ENCODE peak calls at places on chromosomes 11 and 22, in four cellular contexts. One of them, this sample, is unnamed.

GRCh38 chr22:31857247-31857646 is 87.1 kb upstream of the YWHAH start:
- DNase-seq in H1: peak; percentile 57
- DNase-seq in GM12878: no peak
- DNase-seq in HepG2: no peak
- DNase-seq in this sample: peak; percentile 65

GRCh38 chr11:12358302-12359188 is 18.8 kb upstream of the PARVA start:
- DNase-seq in H1: no peak
- DNase-seq in GM12878: no peak
- DNase-seq in HepG2: no peak
- DNase-seq in this sample: no peak

GRCh38 chr22:20093437-20093836 is 13.4 kb downstream of the DGCR8 start:
- DNase-seq in H1: no peak
- DNase-seq in GM12878: no peak
- DNase-seq in HepG2: no peak
- DNase-seq in this sample: no peak

GRCh38 chr11:67082071-67082791 is 25.6 kb downstream of the RHOD start:
- DNase-seq in H1: no peak
- DNase-seq in GM12878: no peak
- DNase-seq in HepG2: no peak
- DNase-seq in this sample: no peak

GRCh38 chr22:48753381-48753730 is 1074.3 kb downstream of the BRD1 start:
- DNase-seq in H1: no peak
- DNase-seq in GM12878: no peak
- DNase-seq in HepG2: no peak
- DNase-seq in this sample: no peak

GRCh38 chr11:35862666-35863065 is 81.2 kb upstream of the LDLRAD3 start:
- DNase-seq in H1: no peak
- DNase-seq in GM12878: no peak
- DNase-seq in HepG2: no peak
- DNase-seq in this sample: no peak

GRCh38 chr22:49350441-49351121 is 477.1 kb downstream of the BRD1 start:
- DNase-seq in H1: no peak
- DNase-seq in GM12878: no peak
- DNase-seq in HepG2: no peak
- DNase-seq in this sample: no peak

GRCh38 chr11:123145220-123145619 is 49.8 kb downstream of the CLMP start:
- DNase-seq in H1: no peak
- DNase-seq in GM12878: no peak
- DNase-seq in HepG2: peak; percentile 67
- DNase-seq in this sample: no peak

GRCh38 chr11:109036011-109036410 is 371.1 kb downstream of the DDX10 start:
- DNase-seq in H1: peak; percentile 7
- DNase-seq in GM12878: no peak
- DNase-seq in HepG2: no peak
- DNase-seq in this sample: peak; percentile 44

GRCh38 chr11:57311109-57311936 is 13.4 kb downstream of the TNKS1BP1 start:
- DNase-seq in H1: peak; percentile 83
- DNase-seq in GM12878: peak; percentile 16
- DNase-seq in HepG2: peak; percentile 84
- DNase-seq in this sample: peak; percentile 91

GRCh38 chr11:78384231-78384630 is 33.4 kb downstream of the GAB2 start:
- DNase-seq in H1: no peak
- DNase-seq in GM12878: no peak
- DNase-seq in HepG2: no peak
- DNase-seq in this sample: no peak

GRCh38 chr22:46346680-46347405 is 11.3 kb downstream of the TRMU start:
- DNase-seq in H1: no peak
- DNase-seq in GM12878: no peak
- DNase-seq in HepG2: no peak
- DNase-seq in this sample: no peak

GRCh38 chr11:67251841-67252240 is 14.4 kb upstream of the GRK2 start:
- DNase-seq in H1: no peak
- DNase-seq in GM12878: no peak
- DNase-seq in HepG2: no peak
- DNase-seq in this sample: no peak

GRCh38 chr11:104199041-104199440 is 35.1 kb upstream of the PDGFD start:
- DNase-seq in H1: no peak
- DNase-seq in GM12878: no peak
- DNase-seq in HepG2: no peak
- DNase-seq in this sample: no peak

GRCh38 chr11:66409226-66409625 is 11.6 kb upstream of the NPAS4 start:
- DNase-seq in H1: no peak
- DNase-seq in GM12878: no peak
- DNase-seq in HepG2: no peak
- DNase-seq in this sample: no peak

GRCh38 chr11:59216654-59217640 is 4.2 kb upstream of the MPEG1 start:
- DNase-seq in H1: no peak
- DNase-seq in GM12878: peak; percentile 99
- DNase-seq in HepG2: no peak
- DNase-seq in this sample: no peak

GRCh38 chr11:38839076-38839475 is 2241.0 kb upstream of the RAG2 start:
- DNase-seq in H1: no peak
- DNase-seq in GM12878: no peak
- DNase-seq in HepG2: no peak
- DNase-seq in this sample: no peak
- H3K4me1 ChIP-seq in H1: no peaks in the 10 kb centered on the region
- H3K4me1 ChIP-seq in GM12878: no peaks in the 10 kb centered on the region
- H3K4me1 ChIP-seq in HepG2: no peaks in the 10 kb centered on the region
- H3K4me1 ChIP-seq in this sample: no peaks in the 10 kb centered on the region

GRCh38 chr22:40668611-40669390 is 10.5 kb upstream of the MCHR1 start:
- DNase-seq in H1: no peak
- DNase-seq in GM12878: no peak
- DNase-seq in HepG2: peak; percentile 62
- DNase-seq in this sample: no peak
- TF ChIP-seq SUZ12 in H1: no peak
- TF ChIP-seq SUZ12 in GM12878: no peak
- TF ChIP-seq SUZ12 in HepG2: no peak
- TF ChIP-seq SUZ12 in this sample: no peak

GRCh38 chr22:50696251-50696798 is 23.7 kb downstream of the SHANK3 start:
- DNase-seq in H1: no peak
- DNase-seq in GM12878: no peak
- DNase-seq in HepG2: no peak
- DNase-seq in this sample: no peak

GRCh38 chr22:50696799-50697561 is 24.4 kb downstream of the SHANK3 start:
- DNase-seq in H1: no peak
- DNase-seq in GM12878: no peak
- DNase-seq in HepG2: no peak
- DNase-seq in this sample: no peak

GRCh38 chr22:50699001-50699753 is 26.6 kb downstream of the SHANK3 start:
- DNase-seq in H1: no peak
- DNase-seq in GM12878: no peak
- DNase-seq in HepG2: no peak
- DNase-seq in this sample: no peak

GRCh38 chr22:50698546-50698945 is 25.9 kb downstream of the SHANK3 start:
- DNase-seq in H1: no peak
- DNase-seq in GM12878: no peak
- DNase-seq in HepG2: no peak
- DNase-seq in this sample: no peak

GRCh38 chr22:50697667-50698506 is 25.3 kb downstream of the SHANK3 start:
- DNase-seq in H1: no peak
- DNase-seq in GM12878: no peak
- DNase-seq in HepG2: no peak
- DNase-seq in this sample: no peak
- H3K9ac ChIP-seq in H1: no peak overlapping the region
- H3K9ac ChIP-seq in GM12878: no peak overlapping the region
- H3K9ac ChIP-seq in HepG2: peak overlapping the region; percentile 84
- H3K9ac ChIP-seq in this sample: peak overlapping the region; percentile 80

GRCh38 chr11:96214745-96215093 is 128.3 kb downstream of the MAML2 start:
- DNase-seq in H1: no peak
- DNase-seq in GM12878: no peak
- DNase-seq in HepG2: no peak
- DNase-seq in this sample: no peak
- H3K4me1 ChIP-seq in H1: no peaks in the 10 kb centered on the region
- H3K4me1 ChIP-seq in GM12878: peaks cover 38% of the 10 kb centered on the region
- H3K4me1 ChIP-seq in HepG2: peaks cover 54% of the 10 kb centered on the region
- H3K4me1 ChIP-seq in this sample: no peaks in the 10 kb centered on the region

GRCh38 chr11:14184548-14184947 is 174.4 kb downstream of the RRAS2 start:
- DNase-seq in H1: no peak
- DNase-seq in GM12878: no peak
- DNase-seq in HepG2: peak; percentile 5
- DNase-seq in this sample: no peak
- TF ChIP-seq SUZ12 in H1: no peak
- TF ChIP-seq SUZ12 in GM12878: no peak
- TF ChIP-seq SUZ12 in HepG2: no peak
- TF ChIP-seq SUZ12 in this sample: no peak

GRCh38 chr11:18384157-18384641 is 10.2 kb upstream of the LDHA start:
- DNase-seq in H1: no peak
- DNase-seq in GM12878: peak; percentile 51
- DNase-seq in HepG2: peak; percentile 80
- DNase-seq in this sample: no peak
- H3K9ac ChIP-seq in H1: no peak overlapping the region
- H3K9ac ChIP-seq in GM12878: peak overlapping the region; percentile 83
- H3K9ac ChIP-seq in HepG2: peak overlapping the region; percentile 63
- H3K9ac ChIP-seq in this sample: no peak overlapping the region

This sample was measured in NT2/D1.